ENCODE peak calls at places on chromosomes 2 and 18, in four cellular contexts. D, L, R and K are unnamed samples.

GRCh38 chr18:23723121-23723520 is 33.9 kb downstream of the LAMA3 start:
- DNase-seq in D (no peak), L (no peak), R (no peak), K (no peak)

GRCh38 chr2:121479882-121480522 is 50.7 kb upstream of the RNU4ATAC start:
- DNase-seq in D (peak; percentile 27), L (peak; percentile 88), R (no peak), K (no peak)

GRCh38 chr2:69997296-69998184 is 36.1 kb upstream of the ASPRV1 start:
- DNase-seq in D (no peak), L (peak; percentile 52), R (peak; percentile 79), K (peak; percentile 56)

GRCh38 chr2:79771530-79771929 is 258.7 kb downstream of the CTNNA2 start:
- DNase-seq in D (no peak), L (no peak), R (no peak), K (no peak)

GRCh38 chr2:215454519-215454918 is 18.7 kb upstream of the FN1 start:
- DNase-seq in D (peak; percentile 21), L (peak; percentile 46), R (no peak), K (no peak)

GRCh38 chr2:232649033-232649432 is 15.6 kb downstream of the EFHD1 start:
- DNase-seq in D (no peak), L (no peak), R (no peak), K (no peak)

GRCh38 chr2:202555354-202555753 is 79.4 kb upstream of the FAM117B start:
- DNase-seq in D (no peak), L (no peak), R (no peak), K (no peak)

GRCh38 chr2:25614711-25615110 is 58.7 kb downstream of the DTNB start:
- DNase-seq in D (no peak), L (no peak), R (no peak), K (no peak)

GRCh38 chr2:223108376-223109100 is 56.5 kb downstream of the KCNE4 start:
- DNase-seq in D (no peak), L (no peak), R (no peak), K (no peak)

GRCh38 chr2:144099746-144100438 is 420.0 kb downstream of the ZEB2 start:
- DNase-seq in D (no peak), L (peak; percentile 81), R (no peak), K (no peak)

GRCh38 chr2:63601061-63601460 is 12.3 kb downstream of the MDH1 start:
- DNase-seq in D (no peak), L (no peak), R (no peak), K (no peak)

GRCh38 chr2:204453730-204454167 is 91.5 kb upstream of the PARD3B start:
- DNase-seq in D (peak; percentile 28), L (peak; percentile 38), R (peak; percentile 82), K (peak; percentile 67)

GRCh38 chr18:2958819-2959298 is 54.1 kb downstream of the LPIN2 start:
- DNase-seq in D (no peak), L (no peak), R (no peak), K (no peak)

GRCh38 chr2:162113771-162114168 is 38.3 kb downstream of the GCG start:
- DNase-seq in D (no peak), L (no peak), R (no peak), K (no peak)

GRCh38 chr18:74541703-74542555 is 7.6 kb downstream of the CNDP1 start:
- DNase-seq in D (no peak), L (no peak), R (peak; percentile 47), K (no peak)

GRCh38 chr2:1704606-1705556 is 39.4 kb downstream of the PXDN start:
- DNase-seq in D (no peak), L (no peak), R (no peak), K (no peak)

GRCh38 chr2:64284751-64285150 is 140.5 kb upstream of the PELI1 start:
- DNase-seq in D (peak; percentile 40), L (no peak), R (no peak), K (no peak)

GRCh38 chr18:79941473-79942119 is 9.9 kb downstream of the SLC66A2 start:
- DNase-seq in D (no peak), L (no peak), R (no peak), K (peak; percentile 42)

GRCh38 chr2:104595576-104595975 is 258.3 kb upstream of the POU3F3 start:
- DNase-seq in D (no peak), L (no peak), R (no peak), K (no peak)

GRCh38 chr18:34873966-34874365 is 163.9 kb downstream of the DTNA start:
- DNase-seq in D (no peak), L (no peak), R (no peak), K (no peak)

GRCh38 chr18:24027156-24027555 is 12.6 kb downstream of the TTC39C start:
- DNase-seq in D (no peak), L (peak; percentile 21), R (no peak), K (no peak)

GRCh38 chr18:50104421-50104820 is 90.5 kb downstream of the MYO5B start:
- DNase-seq in D (no peak), L (no peak), R (no peak), K (no peak)